ENCODE peak calls at places on chromosomes 1 and 21, in six cellular contexts. M, V, A, G, Y and O are unnamed samples.
A peak's percentile ranks its signal among the peaks of the same experiment; 100 is the strongest.

GRCh38 chr1:231091853-231092301 is 51.8 kb upstream of the FAM89A start:
- DNase-seq in V (peak; percentile 6), A (no peak), Y (no peak), G (no peak), M (peak; percentile 75), O (peak; percentile 84)

GRCh38 chr1:191641420-191642215 is 516.6 kb upstream of the RGS18 start:
- DNase-seq in G (peak; percentile 6), M (no peak), V (no peak), Y (no peak), A (no peak), O (no peak)

GRCh38 chr1:26787381-26787705 is 407 bp upstream of the PIGV start:
- DNase-seq in A (no peak), Y (no peak), V (no peak), M (no peak), G (no peak), O (no peak)

GRCh38 chr1:234683856-234684632 is 74.1 kb upstream of the IRF2BP2 start:
- DNase-seq in A (no peak), G (no peak), M (no peak), V (no peak), Y (no peak), O (peak; percentile 56)

GRCh38 chr1:181497870-181498269 is 14.6 kb downstream of the CACNA1E start:
- DNase-seq in M (no peak), G (no peak), A (no peak), Y (no peak), V (no peak), O (peak; percentile 30)

GRCh38 chr21:36811762-36812161 is 112.8 kb downstream of the SIM2 start:
- DNase-seq in A (no peak), G (no peak), M (no peak), V (no peak), Y (no peak), O (no peak)

GRCh38 chr1:220420700-220421099 is 107.2 kb upstream of the MARK1 start:
- DNase-seq in V (no peak), G (no peak), M (peak; percentile 85), Y (no peak), A (no peak), O (no peak)

GRCh38 chr1:39396671-39397070 is 94.8 kb upstream of the BMP8A start:
- DNase-seq in G (no peak), A (no peak), V (no peak), M (no peak), Y (no peak), O (no peak)

GRCh38 chr1:65568285-65568684 is 147.8 kb downstream of the LEPR start:
- DNase-seq in G (no peak), M (no peak), A (no peak), V (no peak), Y (no peak), O (no peak)